ENCODE peak calls at places on chromosomes 3 and 15, in five cellular contexts. U, I, E, F and V are unnamed samples.
A peak's percentile ranks its signal among the peaks of the same experiment; 100 is the strongest.

GRCh38 chr3:4807381-4808280 is 171.6 kb upstream of the BHLHE40 start:
- DNase-seq in U (no peak), I (no peak), E (no peak), F (no peak), V (no peak)

GRCh38 chr3:150385296-150386242 is 22.5 kb upstream of the TSC22D2 start:
- DNase-seq in U (no peak), I (no peak), E (no peak), F (no peak), V (no peak)

GRCh38 chr3:155701882-155702465 is 42.9 kb downstream of the PLCH1 start:
- DNase-seq in U (no peak), I (no peak), E (peak; percentile 62), F (peak; percentile 90), V (peak; percentile 8)

GRCh38 chr3:144564011-144564410 is 592.4 kb downstream of the DIPK2A start:
- DNase-seq in U (no peak), I (no peak), E (no peak), F (no peak), V (no peak)

GRCh38 chr3:27507111-27507510 is 22.9 kb upstream of the SLC4A7 start:
- DNase-seq in U (no peak), I (no peak), E (no peak), F (no peak), V (no peak)

GRCh38 chr3:134896696-134897095 is 101.6 kb downstream of the EPHB1 start:
- DNase-seq in U (no peak), I (no peak), E (no peak), F (no peak), V (no peak)

GRCh38 chr3:29026959-29027358 is 253.9 kb upstream of the RBMS3 start:
- DNase-seq in U (no peak), I (no peak), E (no peak), F (no peak), V (no peak)

GRCh38 chr3:123678108-123678511 is 93.3 kb upstream of the HACD2 start:
- DNase-seq in U (no peak), I (no peak), E (no peak), F (no peak), V (no peak)

GRCh38 chr3:53046171-53047170 is 598 bp upstream of the SFMBT1 start:
- DNase-seq in U (no peak), I (peak; percentile 79), E (no peak), F (peak; percentile 91), V (peak; percentile 36)

GRCh38 chr3:128969993-128970740 is 23.7 kb downstream of the CFAP92 start:
- DNase-seq in U (no peak), I (no peak), E (peak; percentile 25), F (peak; percentile 78), V (no peak)

GRCh38 chr3:184540777-184541681 is 20.6 kb upstream of the EPHB3 start:
- DNase-seq in U (peak; percentile 81), I (peak; percentile 69), E (peak; percentile 56), F (peak; percentile 98), V (peak; percentile 87)

GRCh38 chr3:16504242-16504641 is 9.3 kb downstream of the RFTN1 start:
- DNase-seq in U (no peak), I (no peak), E (no peak), F (no peak), V (no peak)

GRCh38 chr3:48402281-48402732 is 27.6 kb downstream of the PLXNB1 start:
- DNase-seq in U (peak; percentile 98), I (peak; percentile 98), E (no peak), F (no peak), V (peak; percentile 91)

GRCh38 chr15:96553451-96553850 is 223.0 kb downstream of the NR2F2 start:
- DNase-seq in U (no peak), I (no peak), E (no peak), F (no peak), V (no peak)
- H3K4me3 ChIP-seq in U (no peak overlapping the region), I (no peak overlapping the region), E (no peak overlapping the region), F (no peak overlapping the region), V (no peak overlapping the region)

DNA sequence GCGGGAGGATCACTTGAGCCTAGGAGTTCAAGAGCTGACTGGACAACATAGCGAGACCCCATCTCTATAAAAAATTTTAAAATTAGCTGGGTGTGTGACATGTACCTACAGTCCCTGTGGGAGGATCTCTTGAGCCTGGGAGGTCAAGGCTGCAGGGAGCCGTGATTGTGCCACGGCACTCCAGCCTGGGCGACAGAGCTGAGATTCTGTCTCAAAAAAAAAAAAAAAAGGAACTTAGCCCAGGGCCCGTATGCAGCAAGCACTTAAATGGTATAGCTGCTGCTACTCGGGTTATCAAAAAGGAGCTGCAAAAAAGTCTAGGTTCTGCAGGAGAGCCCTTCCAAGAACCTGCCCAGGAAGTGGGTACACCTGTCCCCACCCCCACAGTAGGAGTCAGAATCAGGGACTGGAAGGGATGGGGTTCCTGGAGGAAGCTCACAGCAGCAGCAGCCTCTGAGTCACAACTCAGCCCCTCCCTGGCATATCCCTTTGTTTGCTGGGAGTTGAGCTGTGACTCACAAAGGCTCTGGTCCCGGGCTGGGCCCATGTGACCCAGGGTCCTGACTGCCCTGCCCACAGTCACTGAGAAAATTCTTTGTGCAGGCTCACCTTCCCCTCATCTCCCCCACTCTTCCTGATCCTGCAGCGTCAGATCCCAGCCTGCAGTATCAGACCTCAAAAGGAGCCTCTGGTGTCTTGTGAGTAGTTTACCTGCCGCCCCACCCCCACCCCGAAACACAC is at the start of gene SPATA12:
- DNase-seq in U (peak; percentile 91), I (peak; percentile 92), E (peak; percentile 91), F (peak; percentile 92), V (peak; percentile 67)
- TF ChIP-seq POLR2AphosphoS5 in U (peak; percentile 63), I (no peak), E (no peak), F (no peak), V (peak; percentile 75)

GRCh38 chr3:45554001-45554691 is 40.4 kb upstream of the LIMD1 start:
- DNase-seq in U (no peak), I (peak; percentile 81), E (no peak), F (peak; percentile 47), V (no peak)

GRCh38 chr3:45552031-45552772 is 42.3 kb upstream of the LIMD1 start:
- DNase-seq in U (no peak), I (peak; percentile 62), E (no peak), F (no peak), V (no peak)

GRCh38 chr3:45552773-45553371 is 41.7 kb upstream of the LIMD1 start:
- DNase-seq in U (no peak), I (no peak), E (no peak), F (no peak), V (no peak)

GRCh38 chr3:45555154-45555591 is 39.4 kb upstream of the LIMD1 start:
- DNase-seq in U (no peak), I (peak; percentile 55), E (no peak), F (no peak), V (no peak)

DNA sequence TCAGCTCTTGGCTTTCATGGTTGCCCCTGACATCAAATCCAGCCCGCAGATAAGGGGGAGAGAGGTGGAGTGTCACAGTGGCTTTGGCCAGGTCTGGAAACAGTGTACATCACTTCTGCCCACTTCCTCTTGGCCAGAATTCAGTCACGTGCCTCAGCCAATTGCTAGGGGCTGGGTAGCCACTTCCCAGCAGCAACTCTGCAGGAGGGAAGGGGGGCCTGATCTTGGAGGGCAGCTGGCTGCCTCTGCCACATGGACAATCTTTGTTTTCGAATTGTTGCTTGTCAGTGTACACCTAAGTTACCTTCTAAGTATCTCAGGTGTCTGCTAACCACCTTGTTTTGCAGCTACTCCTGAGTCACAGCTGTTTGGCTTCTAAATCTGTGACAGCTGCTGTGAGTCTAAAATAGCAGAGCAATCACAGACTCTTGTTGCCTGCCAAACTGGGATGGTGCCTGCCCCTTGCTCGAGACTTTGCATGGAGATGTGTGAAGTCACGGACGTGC is 41.0 kb upstream of the LIMD1 start:
- DNase-seq in U (no peak), I (peak; percentile 80), E (no peak), F (no peak), V (no peak)
- H3K36me3 ChIP-seq in U (no peaks in the 10 kb centered on the region), I (no peaks in the 10 kb centered on the region), E (peaks cover 3% of the 10 kb centered on the region), F (peaks cover 3% of the 10 kb centered on the region), V (no peaks in the 10 kb centered on the region)

DNA sequence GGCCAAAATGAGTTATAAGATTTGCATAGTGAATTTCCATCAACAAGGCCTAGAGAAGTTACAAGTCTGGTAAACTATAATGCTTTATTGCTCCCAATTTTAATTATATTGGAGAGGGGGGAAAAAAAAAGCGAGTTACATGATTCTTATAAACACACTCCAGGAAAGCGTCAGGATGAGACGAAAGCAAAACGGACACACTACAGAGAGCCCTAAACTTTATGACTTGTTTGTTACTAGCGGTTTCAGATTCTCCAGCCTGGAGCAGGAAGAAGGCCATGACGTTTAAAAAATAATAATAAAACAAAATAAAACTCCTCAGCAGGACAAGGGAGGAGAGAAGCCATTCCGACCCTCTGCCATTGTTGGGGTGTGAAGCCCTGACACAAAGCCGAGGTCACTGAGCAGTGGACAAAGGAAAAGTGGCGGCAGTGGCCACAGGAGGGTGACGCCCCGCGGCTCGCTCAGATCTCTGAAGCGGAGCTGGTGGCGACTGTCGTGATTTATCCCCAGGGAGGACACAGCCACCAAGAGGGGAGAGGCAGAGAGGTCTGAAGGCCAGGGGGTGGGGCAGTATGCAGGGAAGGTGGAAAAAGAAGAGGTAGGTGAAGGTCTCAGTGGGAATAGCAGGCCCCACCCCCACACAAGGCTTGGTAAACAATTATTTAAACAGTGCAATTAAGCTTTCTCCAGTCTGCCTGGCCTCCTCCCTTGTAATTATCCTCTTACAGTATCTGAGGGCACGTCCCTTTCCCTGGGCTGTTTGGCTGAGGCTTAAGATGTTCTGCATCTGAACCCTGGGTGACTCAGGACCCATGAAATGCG is 45.3 kb downstream of the ADAMTS9 start:
- DNase-seq in U (no peak), I (no peak), E (no peak), F (peak; percentile 40), V (no peak)
- H3K4me3 ChIP-seq in U (no peak overlapping the region), I (no peak overlapping the region), E (no peak overlapping the region), F (no peak overlapping the region), V (no peak overlapping the region)

GRCh38 chr3:42979044-42979962 is at the start of gene GASK1A:
- DNase-seq in U (no peak), I (peak; percentile 85), E (no peak), F (peak; percentile 89), V (peak; percentile 20)
- TF ChIP-seq POLR2AphosphoS5 in U (peak; percentile 80), I (peak; percentile 48), E (no peak), F (peak; percentile 55), V (no peak)

DNA sequence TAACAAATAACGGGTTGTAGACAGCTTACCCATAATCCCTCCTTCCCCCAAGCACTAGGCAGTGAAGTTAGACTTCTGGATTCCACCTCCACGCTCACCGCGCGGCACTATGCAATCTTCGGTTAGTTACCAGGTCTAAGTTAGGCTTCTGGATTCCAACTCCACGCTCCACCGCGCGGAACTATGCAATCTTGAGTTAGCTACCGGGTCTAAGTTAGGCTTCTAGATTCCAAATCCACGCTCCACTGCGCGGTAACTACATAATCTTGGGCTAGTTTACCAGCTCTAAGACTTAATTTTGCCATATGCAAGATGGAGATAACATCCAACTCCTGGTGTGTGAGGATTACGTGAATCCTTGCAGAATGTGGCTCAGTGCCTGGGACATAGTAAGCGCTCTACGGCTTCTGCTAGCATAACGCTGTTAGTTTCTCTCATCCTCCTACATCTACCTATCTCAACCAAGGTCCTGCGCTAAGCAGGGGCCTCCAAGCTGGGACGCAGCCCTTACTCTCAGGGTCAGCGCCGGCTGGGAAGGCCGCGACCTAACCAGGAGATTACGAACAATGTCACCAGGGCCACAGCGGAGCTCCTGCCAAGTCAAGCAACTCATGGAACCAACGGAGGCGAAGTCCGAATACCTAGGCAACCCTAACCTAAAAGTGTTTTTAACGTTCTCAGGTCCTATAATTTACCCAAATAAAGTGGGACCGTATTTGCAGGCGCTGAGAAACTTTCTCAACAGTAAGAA is 492 bp upstream of the RPLP1 start:
- DNase-seq in U (no peak), I (peak; percentile 72), E (peak; percentile 92), F (peak; percentile 42), V (no peak)
- H3K36me3 ChIP-seq in U (no peaks in the 10 kb centered on the region), I (peaks cover 10% of the 10 kb centered on the region), E (peaks cover 27% of the 10 kb centered on the region), F (peaks cover 54% of the 10 kb centered on the region), V (no peaks in the 10 kb centered on the region)

GRCh38 chr15:33311312-33311971 is 675 bp downstream of the RYR3 start:
- DNase-seq in U (no peak), I (peak; percentile 63), E (no peak), F (peak; percentile 60), V (no peak)
- H3K4me3 ChIP-seq in U (peak overlapping the region; percentile 53), I (peak overlapping the region; percentile 49), E (no peak overlapping the region), F (peak overlapping the region; percentile 79), V (peak overlapping the region; percentile 10)

GRCh38 chr3:17639765-17640164 is 102.7 kb downstream of the TBC1D5 start:
- DNase-seq in U (no peak), I (no peak), E (peak; percentile 92), F (no peak), V (no peak)
- TF ChIP-seq POLR2AphosphoS5 in U (no peak), I (no peak), E (no peak), F (no peak), V (no peak)